ENCODE peak calls at places on chromosomes 7 and 10, in four cellular contexts. X is fibroblast of mammary gland, W is GM04504, Y is adrenal gland. T is an unnamed sample.

GRCh38 chr7:99562832-99563231 is 4.4 kb downstream of the ZNF655 start:
- DNase-seq in X (peak; percentile 100), W (peak; percentile 97), Y (peak; percentile 47), T (no peak)

GRCh38 chr7:69412331-69413146 is 185.7 kb upstream of the AUTS2 start:
- DNase-seq in X (peak; percentile 51), W (peak; percentile 69), Y (peak; percentile 75), T (peak; percentile 45)

GRCh38 chr10:116589911-116590310 is 848 bp upstream of the PNLIPRP1 start:
- DNase-seq in X (no peak), W (no peak), Y (no peak), T (no peak)

GRCh38 chr10:112361951-112362770 is 11.8 kb upstream of the ACSL5 start:
- DNase-seq in X (peak; percentile 80), W (peak; percentile 37), Y (peak; percentile 75), T (no peak)

GRCh38 chr7:125112741-125113309 is 183.2 kb upstream of the POT1 start:
- DNase-seq in X (peak; percentile 2), W (no peak), Y (no peak), T (no peak)

GRCh38 chr10:103476046-103476768 is 2.8 kb downstream of the CALHM3 start:
- DNase-seq in X (peak; percentile 36), W (no peak), Y (no peak), T (no peak)

GRCh38 chr7:106862317-106863183 is 2.5 kb upstream of the PIK3CG start:
- DNase-seq in X (peak; percentile 46), W (peak; percentile 37), Y (no peak), T (peak; percentile 70)

GRCh38 chr10:75544381-75544780 is 113.0 kb downstream of the LRMDA start:
- DNase-seq in X (peak; percentile 40), W (no peak), Y (no peak), T (peak; percentile 42)

GRCh38 chr7:76351372-76351771 is 7.4 kb downstream of the YWHAG start:
- DNase-seq in X (no peak), W (no peak), Y (no peak), T (no peak)

GRCh38 chr10:88616250-88616977 is 29.9 kb downstream of the LIPJ start:
- DNase-seq in X (no peak), W (no peak), Y (no peak), T (no peak)

GRCh38 chr7:105690286-105690915 is 109.1 kb upstream of the EFCAB10 start:
- DNase-seq in X (no peak), W (no peak), Y (no peak), T (no peak)

GRCh38 chr7:151875862-151876111 is 1.1 kb downstream of the PRKAG2 start:
- DNase-seq in X (peak; percentile 24), W (no peak), Y (no peak), T (no peak)

GRCh38 chr10:3081383-3081981 is 14.1 kb downstream of the PFKP start:
- DNase-seq in X (no peak), W (no peak), Y (no peak), T (no peak)

GRCh38 chr10:130353928-130354327 is 217.7 kb downstream of the GLRX3 start:
- DNase-seq in X (no peak), W (no peak), Y (no peak), T (no peak)

GRCh38 chr10:88999629-89000028 is 9.0 kb downstream of the FAS start:
- DNase-seq in X (peak; percentile 72), W (no peak), Y (no peak), T (no peak)

GRCh38 chr7:28358423-28358868 is 53.9 kb upstream of the CREB5 start:
- DNase-seq in X (peak; percentile 99), W (peak; percentile 96), Y (peak; percentile 32), T (no peak)

GRCh38 chr10:69425513-69426298 is 9.0 kb upstream of the TACR2 start:
- DNase-seq in X (no peak), W (no peak), Y (no peak), T (no peak)

GRCh38 chr10:110311357-110311949 is 6.7 kb upstream of the SMNDC1 start:
- DNase-seq in X (peak; percentile 80), W (no peak), Y (peak; percentile 59), T (peak; percentile 48)

GRCh38 chr10:91756286-91756685 is 41.9 kb upstream of the TNKS2 start:
- DNase-seq in X (peak; percentile 85), W (peak; percentile 16), Y (no peak), T (peak; percentile 38)

GRCh38 chr10:113524539-113525490 is 28.0 kb upstream of the HABP2 start:
- DNase-seq in X (peak; percentile 19), W (peak; percentile 25), Y (peak; percentile 20), T (no peak)

GRCh38 chr7:66970310-66970709 is 25.1 kb downstream of the SBDS start:
- DNase-seq in X (peak; percentile 10), W (no peak), Y (no peak), T (no peak)

GRCh38 chr7:139623518-139623917 is 100.0 kb downstream of the CLEC2L start:
- DNase-seq in X (peak; percentile 23), W (no peak), Y (no peak), T (no peak)

GRCh38 chr7:112748381-112748780 is 41.8 kb downstream of the TMEM168 start:
- DNase-seq in X (no peak), W (no peak), Y (no peak), T (no peak)

GRCh38 chr10:92074126-92074887 is 150.7 kb downstream of the BTAF1 start:
- DNase-seq in X (peak; percentile 11), W (no peak), Y (no peak), T (peak; percentile 24)

T was measured in AML-193.